ENCODE peak calls at places on chromosomes 16 and 17, in four cellular contexts. One of them, this sample, is unnamed.

GRCh38 chr16:48206594-48207242 is 37.4 kb upstream of the LONP2 start:
- DNase-seq in fibroblast of lung: no peak
- DNase-seq in suprapubic skin: no peak
- DNase-seq in thoracic aorta: no peak
- DNase-seq in this sample: no peak

GRCh38 chr17:60613325-60613724 is 13.3 kb downstream of the PPM1D start:
- DNase-seq in fibroblast of lung: no peak
- DNase-seq in suprapubic skin: no peak
- DNase-seq in thoracic aorta: no peak
- DNase-seq in this sample: no peak

GRCh38 chr16:11629071-11630030 is 38.9 kb upstream of the SNN start:
- DNase-seq in fibroblast of lung: peak
- DNase-seq in suprapubic skin: no peak
- DNase-seq in thoracic aorta: no peak
- DNase-seq in this sample: no peak

GRCh38 chr17:41338961-41339485 is 11.6 kb downstream of the KRT33A start:
- DNase-seq in fibroblast of lung: no peak
- DNase-seq in suprapubic skin: no peak
- DNase-seq in thoracic aorta: no peak
- DNase-seq in this sample: no peak

GRCh38 chr17:39623356-39623950 is 3.3 kb upstream of the PPP1R1B start:
- DNase-seq in fibroblast of lung: peak
- DNase-seq in suprapubic skin: peak
- DNase-seq in thoracic aorta: peak
- DNase-seq in this sample: peak

GRCh38 chr17:48427598-48427997 is 2.4 kb downstream of the SKAP1 start:
- DNase-seq in fibroblast of lung: no peak
- DNase-seq in suprapubic skin: no peak
- DNase-seq in thoracic aorta: no peak
- DNase-seq in this sample: no peak

GRCh38 chr17:78484300-78485159 is 92.7 kb downstream of the DNAH17 start:
- DNase-seq in fibroblast of lung: no peak
- DNase-seq in suprapubic skin: no peak
- DNase-seq in thoracic aorta: no peak
- DNase-seq in this sample: no peak

GRCh38 chr16:19380316-19380715 is 37.4 kb upstream of the TMC5 start:
- DNase-seq in fibroblast of lung: no peak
- DNase-seq in suprapubic skin: no peak
- DNase-seq in thoracic aorta: no peak
- DNase-seq in this sample: no peak

GRCh38 chr16:2468725-2469398 is 2.2 kb upstream of the NTN3 start:
- DNase-seq in fibroblast of lung: no peak
- DNase-seq in suprapubic skin: peak
- DNase-seq in thoracic aorta: no peak
- DNase-seq in this sample: peak

GRCh38 chr17:59719526-59719925 is 12.1 kb downstream of the VMP1 start:
- DNase-seq in fibroblast of lung: no peak
- DNase-seq in suprapubic skin: no peak
- DNase-seq in thoracic aorta: no peak
- DNase-seq in this sample: no peak

GRCh38 chr17:70794757-70795156 is 625.4 kb downstream of the KCNJ2 start:
- DNase-seq in fibroblast of lung: no peak
- DNase-seq in suprapubic skin: no peak
- DNase-seq in thoracic aorta: no peak
- DNase-seq in this sample: no peak

GRCh38 chr16:4797805-4798252 is 2.7 kb downstream of the SMIM22 start:
- DNase-seq in fibroblast of lung: no peak
- DNase-seq in suprapubic skin: no peak
- DNase-seq in thoracic aorta: no peak
- DNase-seq in this sample: no peak

GRCh38 chr16:23182675-23183485 is at the start of gene SCNN1G:
- DNase-seq in fibroblast of lung: peak
- DNase-seq in suprapubic skin: peak
- DNase-seq in thoracic aorta: no peak
- DNase-seq in this sample: peak

GRCh38 chr17:59427996-59428395 is 96.5 kb downstream of the YPEL2 start:
- DNase-seq in fibroblast of lung: peak
- DNase-seq in suprapubic skin: no peak
- DNase-seq in thoracic aorta: no peak
- DNase-seq in this sample: no peak

GRCh38 chr16:88835818-88836217 is 20.9 kb downstream of the GALNS start:
- DNase-seq in fibroblast of lung: no peak
- DNase-seq in suprapubic skin: no peak
- DNase-seq in thoracic aorta: no peak
- DNase-seq in this sample: no peak

GRCh38 chr16:4505356-4506153 is 29.4 kb downstream of the HMOX2 start:
- DNase-seq in fibroblast of lung: no peak
- DNase-seq in suprapubic skin: no peak
- DNase-seq in thoracic aorta: no peak
- DNase-seq in this sample: no peak

GRCh38 chr17:75509528-75510258 is 5.6 kb downstream of the CASKIN2 start:
- DNase-seq in fibroblast of lung: no peak
- DNase-seq in suprapubic skin: no peak
- DNase-seq in thoracic aorta: no peak
- DNase-seq in this sample: no peak

GRCh38 chr17:27985736-27986394 is 56.6 kb upstream of the NLK start:
- DNase-seq in fibroblast of lung: no peak
- DNase-seq in suprapubic skin: no peak
- DNase-seq in thoracic aorta: no peak
- DNase-seq in this sample: peak

GRCh38 chr17:28878981-28879380 is 18.6 kb downstream of the FLOT2 start:
- DNase-seq in fibroblast of lung: peak
- DNase-seq in suprapubic skin: no peak
- DNase-seq in thoracic aorta: no peak
- DNase-seq in this sample: peak

GRCh38 chr16:8936421-8936820 is 27.3 kb downstream of the USP7 start:
- DNase-seq in fibroblast of lung: peak
- DNase-seq in suprapubic skin: no peak
- DNase-seq in thoracic aorta: no peak
- DNase-seq in this sample: peak

GRCh38 chr16:54283735-54284318 is 2.8 kb downstream of the IRX3 start:
- DNase-seq in fibroblast of lung: no peak
- DNase-seq in suprapubic skin: no peak
- DNase-seq in thoracic aorta: no peak
- DNase-seq in this sample: no peak

GRCh38 chr17:77382356-77382911 is 241.7 kb downstream of the SEC14L1 start:
- DNase-seq in fibroblast of lung: no peak
- DNase-seq in suprapubic skin: no peak
- DNase-seq in thoracic aorta: no peak
- DNase-seq in this sample: no peak

GRCh38 chr17:66629762-66630161 is 205.2 kb upstream of the CACNG5 start:
- DNase-seq in fibroblast of lung: no peak
- DNase-seq in suprapubic skin: no peak
- DNase-seq in thoracic aorta: no peak
- DNase-seq in this sample: no peak

GRCh38 chr16:47016700-47017133 is 43.2 kb upstream of the DNAJA2 start:
- DNase-seq in fibroblast of lung: no peak
- DNase-seq in suprapubic skin: no peak
- DNase-seq in thoracic aorta: no peak
- DNase-seq in this sample: no peak

GRCh38 chr16:27273670-27274522 is 5.3 kb upstream of the NSMCE1 start:
- DNase-seq in fibroblast of lung: peak
- DNase-seq in suprapubic skin: no peak
- DNase-seq in thoracic aorta: no peak
- DNase-seq in this sample: no peak

GRCh38 chr16:64397945-64398508 is 723.8 kb downstream of the CDH11 start:
- DNase-seq in fibroblast of lung: peak
- DNase-seq in suprapubic skin: no peak
- DNase-seq in thoracic aorta: no peak
- DNase-seq in this sample: no peak
- TF ChIP-seq CTCF in fibroblast of lung: no peak
- TF ChIP-seq CTCF in suprapubic skin: no peak
- TF ChIP-seq CTCF in thoracic aorta: no peak
- TF ChIP-seq CTCF in this sample: no peak

DNA sequence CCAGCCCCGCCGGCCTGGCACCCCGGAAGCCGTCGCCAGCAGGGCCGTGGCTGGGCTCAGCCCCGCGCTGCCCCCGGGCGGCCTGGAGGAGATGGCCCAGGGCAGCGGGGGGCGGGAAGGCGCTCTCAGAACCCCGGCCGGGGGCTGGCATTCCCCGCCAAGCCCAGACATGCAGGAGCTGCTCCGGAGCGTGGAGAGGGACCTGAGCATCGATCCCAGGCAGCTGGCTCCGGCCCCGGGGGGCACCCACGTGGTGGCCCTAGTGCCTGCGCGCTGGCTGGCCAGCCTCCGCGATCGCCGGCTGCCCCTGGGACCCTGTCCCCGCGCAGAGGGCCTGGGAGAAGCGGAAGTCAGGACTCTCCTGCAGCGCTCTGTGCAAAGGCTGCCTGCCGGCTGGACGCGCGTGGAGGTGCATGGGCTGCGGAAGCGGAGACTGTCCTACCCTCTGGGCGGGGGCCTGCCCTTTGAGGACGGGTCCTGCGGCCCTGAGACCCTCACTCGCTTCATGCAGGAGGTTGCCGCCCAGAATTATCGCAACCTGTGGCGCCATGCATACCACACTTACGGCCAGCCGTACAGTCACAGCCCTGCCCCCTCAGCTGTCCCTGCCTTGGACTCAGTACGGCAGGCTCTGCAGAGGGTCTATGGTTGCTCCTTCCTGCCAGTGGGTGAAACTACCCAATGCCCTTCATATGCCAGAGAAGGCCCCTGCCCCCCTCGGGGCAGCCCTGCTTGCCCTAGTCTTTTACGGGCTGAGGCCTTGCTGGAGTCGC is 551 bp downstream of the WDR81 start:
- DNase-seq in fibroblast of lung: peak
- DNase-seq in suprapubic skin: peak
- DNase-seq in thoracic aorta: no peak
- DNase-seq in this sample: peak
- TF ChIP-seq CTCF in fibroblast of lung: no peak
- TF ChIP-seq CTCF in suprapubic skin: no peak
- TF ChIP-seq CTCF in thoracic aorta: no peak
- TF ChIP-seq CTCF in this sample: no peak

GRCh38 chr17:43428524-43428923 is 29.7 kb downstream of the ARL4D start:
- DNase-seq in fibroblast of lung: no peak
- DNase-seq in suprapubic skin: no peak
- DNase-seq in thoracic aorta: no peak
- DNase-seq in this sample: no peak
- TF ChIP-seq CTCF in fibroblast of lung: peak
- TF ChIP-seq CTCF in suprapubic skin: no peak
- TF ChIP-seq CTCF in thoracic aorta: no peak
- TF ChIP-seq CTCF in this sample: peak

GRCh38 chr16:56269824-56270684 is 78.8 kb downstream of the GNAO1 start:
- DNase-seq in fibroblast of lung: peak
- DNase-seq in suprapubic skin: no peak
- DNase-seq in thoracic aorta: no peak
- DNase-seq in this sample: peak
- TF ChIP-seq CTCF in fibroblast of lung: no peak
- TF ChIP-seq CTCF in suprapubic skin: no peak
- TF ChIP-seq CTCF in thoracic aorta: peak
- TF ChIP-seq CTCF in this sample: peak

DNA sequence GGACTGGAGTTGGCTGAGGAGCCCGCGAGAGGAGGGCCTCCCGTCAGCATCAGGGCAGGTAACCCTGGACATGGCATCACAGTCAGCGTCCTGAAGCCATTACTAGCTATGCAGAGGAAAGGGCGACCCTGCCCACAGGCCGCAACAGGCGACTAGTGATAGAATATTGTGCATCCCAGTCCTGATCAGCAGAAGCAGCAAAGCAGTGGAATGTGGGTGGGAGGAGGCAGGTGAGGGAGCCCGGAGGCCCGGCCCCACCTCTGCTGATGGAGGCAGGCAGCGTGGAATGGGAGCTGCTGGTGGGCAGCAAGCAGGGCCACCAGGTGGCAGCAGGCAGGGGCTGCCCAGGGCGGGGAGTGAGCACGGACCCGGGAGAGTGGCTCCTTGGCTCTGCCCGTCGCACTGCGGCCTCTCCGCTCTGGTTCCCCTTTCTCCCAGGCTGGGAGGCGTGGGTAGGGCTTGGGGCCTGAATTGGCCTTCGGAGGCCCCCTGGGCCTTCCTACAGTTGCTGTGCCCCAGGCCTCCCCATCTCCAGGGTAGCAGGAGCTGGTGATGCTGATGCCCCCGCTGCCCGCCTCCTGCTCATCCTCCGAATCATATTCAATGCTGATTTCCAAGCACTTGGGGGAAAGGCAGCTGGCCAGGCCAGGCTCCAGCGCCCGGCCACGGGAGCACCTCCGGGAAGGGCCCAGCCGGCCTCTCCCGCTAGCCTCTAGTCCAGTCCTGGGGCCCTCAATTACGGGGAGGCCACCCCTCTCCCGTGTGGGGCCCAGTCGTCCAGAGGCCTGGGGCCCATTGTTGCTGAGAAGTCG is 20.2 kb downstream of the TSPOAP1 start:
- DNase-seq in fibroblast of lung: no peak
- DNase-seq in suprapubic skin: no peak
- DNase-seq in thoracic aorta: no peak
- DNase-seq in this sample: peak
- TF ChIP-seq CTCF in fibroblast of lung: peak
- TF ChIP-seq CTCF in suprapubic skin: no peak
- TF ChIP-seq CTCF in thoracic aorta: no peak
- TF ChIP-seq CTCF in this sample: peak

DNA sequence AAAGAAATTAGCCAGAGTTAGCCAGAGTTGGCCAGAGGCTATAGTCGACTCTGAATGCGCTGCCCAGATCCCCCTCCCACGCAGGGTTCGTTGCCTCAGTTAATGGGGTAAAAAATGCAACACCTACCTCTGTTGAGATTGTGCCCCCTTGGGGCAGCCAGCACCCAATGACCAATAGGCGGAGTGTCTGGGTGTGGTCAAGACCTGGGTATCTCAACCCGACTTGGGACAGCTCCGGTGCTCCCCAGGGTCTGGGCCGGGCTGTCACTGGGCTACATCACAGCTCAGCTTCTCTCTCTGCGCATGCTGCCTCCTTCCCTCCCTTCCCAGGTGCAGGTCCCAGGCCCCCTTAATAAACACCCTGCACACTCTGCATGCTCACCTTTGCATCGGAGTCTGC is 59.6 kb upstream of the GCSH start:
- DNase-seq in fibroblast of lung: no peak
- DNase-seq in suprapubic skin: no peak
- DNase-seq in thoracic aorta: no peak
- DNase-seq in this sample: no peak
- TF ChIP-seq CTCF in fibroblast of lung: no peak
- TF ChIP-seq CTCF in suprapubic skin: no peak
- TF ChIP-seq CTCF in thoracic aorta: no peak
- TF ChIP-seq CTCF in this sample: no peak

GRCh38 chr17:81712468-81713003 is 452 bp downstream of the SLC25A10 start:
- DNase-seq in fibroblast of lung: no peak
- DNase-seq in suprapubic skin: no peak
- DNase-seq in thoracic aorta: no peak
- DNase-seq in this sample: peak
- TF ChIP-seq CTCF in fibroblast of lung: peak
- TF ChIP-seq CTCF in suprapubic skin: no peak
- TF ChIP-seq CTCF in thoracic aorta: no peak
- TF ChIP-seq CTCF in this sample: peak

This sample was measured in WERI-Rb-1.